ENCODE peak calls at places on chromosomes 2 and 18, in eight cellular contexts. N is endothelial cell; G is transverse colon; A is breast epithelium; U is activated T-cell treated with anti-CD3 and anti-CD28 coated beads for 48 hours; B is cardiac muscle cell; O is lower leg skin; F is activated CD8-positive, alpha-beta memory T cell treated with anti-CD3 and anti-CD28 coated beads for 48 hours. Q is an unnamed sample.

GRCh38 chr18:5601188-5601624 is 57.4 kb upstream of the EPB41L3 start:
- DNase-seq in N (no peak), G (peak), A (no peak), U (no peak), B (no peak), O (no peak), F (no peak), Q (no peak)

GRCh38 chr2:171478345-171478744 is 43.9 kb upstream of the CYBRD1 start:
- DNase-seq in N (no peak), G (no peak), A (no peak), U (no peak), B (peak), O (no peak), F (no peak), Q (no peak)

GRCh38 chr2:172647439-172647838 is 88.2 kb upstream of the RAPGEF4 start:
- DNase-seq in N (no peak), G (no peak), A (no peak), U (no peak), B (no peak), O (no peak), F (no peak), Q (no peak)

GRCh38 chr18:9081940-9082339 is 20.6 kb upstream of the NDUFV2 start:
- DNase-seq in N (no peak), G (no peak), A (no peak), U (peak), B (no peak), O (no peak), F (no peak), Q (no peak)

GRCh38 chr2:31349160-31349559 is 65.4 kb downstream of the XDH start:
- DNase-seq in N (no peak), G (no peak), A (no peak), U (no peak), B (no peak), O (no peak), F (no peak), Q (no peak)

GRCh38 chr2:85199692-85200091 is 66.5 kb downstream of the TCF7L1 start:
- DNase-seq in N (no peak), G (no peak), A (no peak), U (no peak), B (peak), O (no peak), F (no peak), Q (no peak)

GRCh38 chr2:47520825-47521665 is 118.1 kb downstream of the MSH2 start:
- DNase-seq in N (peak), G (peak), A (peak), U (peak), B (peak), O (no peak), F (peak), Q (peak)

GRCh38 chr2:145927398-145927951 is 1407.6 kb upstream of the ZEB2 start:
- DNase-seq in N (no peak), G (no peak), A (no peak), U (no peak), B (peak), O (no peak), F (no peak), Q (no peak)

GRCh38 chr2:162065767-162066166 is 8.2 kb downstream of the DPP4 start:
- DNase-seq in N (no peak), G (no peak), A (no peak), U (no peak), B (no peak), O (no peak), F (no peak), Q (no peak)

GRCh38 chr2:159051656-159052055 is 83.2 kb downstream of the TANC1 start:
- DNase-seq in N (no peak), G (no peak), A (no peak), U (no peak), B (peak), O (no peak), F (no peak), Q (no peak)

GRCh38 chr2:186058604-186059003 is 320.0 kb downstream of the FSIP2 start:
- DNase-seq in N (no peak), G (no peak), A (no peak), U (no peak), B (no peak), O (no peak), F (no peak), Q (no peak)

GRCh38 chr18:48993586-48993985 is 42.8 kb upstream of the SMAD7 start:
- DNase-seq in N (no peak), G (no peak), A (no peak), U (no peak), B (no peak), O (no peak), F (no peak), Q (no peak)

GRCh38 chr2:11133238-11133935 is 21.9 kb upstream of the SLC66A3 start:
- DNase-seq in N (no peak), G (no peak), A (no peak), U (no peak), B (peak), O (no peak), F (no peak), Q (no peak)

GRCh38 chr2:216416571-216417307 is 4.5 kb downstream of the SMARCAL1 start:
- DNase-seq in N (no peak), G (no peak), A (no peak), U (no peak), B (no peak), O (no peak), F (no peak), Q (no peak)

GRCh38 chr2:179247318-179248023 is 17.2 kb downstream of the SESTD1 start:
- DNase-seq in N (no peak), G (no peak), A (no peak), U (no peak), B (no peak), O (no peak), F (no peak), Q (no peak)

GRCh38 chr2:72954376-72955187 is 37.3 kb downstream of the EMX1 start:
- DNase-seq in N (no peak), G (no peak), A (no peak), U (no peak), B (no peak), O (no peak), F (no peak), Q (no peak)

GRCh38 chr18:79525556-79526467 is 130.1 kb downstream of the NFATC1 start:
- DNase-seq in N (no peak), G (peak), A (peak), U (no peak), B (peak), O (peak), F (no peak), Q (no peak)

GRCh38 chr18:77000527-77000926 is 132.1 kb downstream of the MBP start:
- DNase-seq in N (peak), G (peak), A (peak), U (peak), B (peak), O (peak), F (no peak), Q (peak)

GRCh38 chr2:75506131-75506697 is 54.5 kb downstream of the EVA1A start:
- DNase-seq in N (no peak), G (no peak), A (no peak), U (no peak), B (no peak), O (no peak), F (no peak), Q (no peak)

GRCh38 chr2:231325826-231326225 is 69.7 kb upstream of the B3GNT7 start:
- DNase-seq in N (no peak), G (no peak), A (no peak), U (no peak), B (no peak), O (peak), F (no peak), Q (no peak)

GRCh38 chr18:11689972-11690570 is 1.0 kb downstream of the GNAL start:
- DNase-seq in N (no peak), G (no peak), A (no peak), U (no peak), B (peak), O (peak), F (no peak), Q (no peak)

GRCh38 chr18:50610349-50610748 is 50.5 kb downstream of the MAPK4 start:
- DNase-seq in N (no peak), G (no peak), A (no peak), U (no peak), B (no peak), O (no peak), F (no peak), Q (no peak)

GRCh38 chr2:69185807-69186206 is 172.8 kb downstream of the ANTXR1 start:
- DNase-seq in N (no peak), G (no peak), A (no peak), U (no peak), B (no peak), O (no peak), F (no peak), Q (peak)

GRCh38 chr2:75475049-75475448 is 85.7 kb downstream of the EVA1A start:
- DNase-seq in N (no peak), G (no peak), A (no peak), U (no peak), B (no peak), O (no peak), F (no peak), Q (no peak)

GRCh38 chr2:176080540-176081355 is 3.0 kb downstream of the EVX2 start:
- DNase-seq in N (peak), G (peak), A (no peak), U (no peak), B (no peak), O (peak), F (no peak), Q (no peak)

GRCh38 chr2:239472220-239472775 is 71.5 kb upstream of the HDAC4 start:
- DNase-seq in N (no peak), G (no peak), A (no peak), U (no peak), B (no peak), O (peak), F (no peak), Q (no peak)

GRCh38 chr2:29921560-29921915 is at the start of gene ALK:
- DNase-seq in N (peak), G (peak), A (peak), U (peak), B (peak), O (peak), F (peak), Q (peak)

GRCh38 chr2:31413876-31414550 is 529 bp downstream of the XDH start:
- DNase-seq in N (no peak), G (no peak), A (no peak), U (no peak), B (no peak), O (no peak), F (no peak), Q (no peak)

GRCh38 chr2:173488861-173489260 is 134.2 kb downstream of the CDCA7 start:
- DNase-seq in N (no peak), G (no peak), A (no peak), U (no peak), B (no peak), O (no peak), F (no peak), Q (no peak)

GRCh38 chr2:215685218-215685962 is 249.5 kb upstream of the FN1 start:
- DNase-seq in N (no peak), G (no peak), A (no peak), U (no peak), B (no peak), O (no peak), F (no peak), Q (no peak)

GRCh38 chr2:211816739-211817138 is 721.9 kb downstream of the ERBB4 start:
- DNase-seq in N (no peak), G (no peak), A (no peak), U (no peak), B (no peak), O (no peak), F (no peak), Q (no peak)

GRCh38 chr2:7237476-7237875 is 320.3 kb downstream of the RNF144A start:
- DNase-seq in N (no peak), G (no peak), A (no peak), U (no peak), B (no peak), O (no peak), F (no peak), Q (no peak)

GRCh38 chr2:84942964-84943421 is 28.0 kb upstream of the KCMF1 start:
- DNase-seq in N (no peak), G (no peak), A (no peak), U (no peak), B (peak), O (no peak), F (no peak), Q (no peak)

GRCh38 chr2:215059724-215060123 is 78.7 kb downstream of the ABCA12 start:
- DNase-seq in N (no peak), G (no peak), A (no peak), U (no peak), B (peak), O (no peak), F (no peak), Q (no peak)